ENCODE peak calls at places on chromosomes 12 and 14, in four cellular contexts. C, B, Q and K are unnamed samples.

GRCh38 chr12:113075137-113075683 is 18.7 kb downstream of the DTX1 start:
- DNase-seq in C (no peak), Q (no peak), B (no peak), K (no peak)

GRCh38 chr12:86254399-86255107 is 1.6 kb downstream of the MGAT4C start:
- DNase-seq in C (no peak), Q (no peak), B (no peak), K (no peak)

GRCh38 chr12:94813314-94813713 is 163.0 kb upstream of the TMCC3 start:
- DNase-seq in C (no peak), Q (no peak), B (peak; percentile 44), K (no peak)

GRCh38 chr12:47903927-47904646 is 707 bp downstream of the VDR start:
- DNase-seq in Q (peak; percentile 86), B (peak; percentile 48), C (peak; percentile 60), K (peak; percentile 85)

GRCh38 chr12:91778938-91779400 is 366.7 kb downstream of the BTG1 start:
- DNase-seq in Q (no peak), B (peak; percentile 90), C (peak; percentile 38), K (peak; percentile 98)

GRCh38 chr14:50762001-50762930 is 68.7 kb downstream of the NIN start:
- DNase-seq in Q (no peak), B (no peak), C (peak; percentile 57), K (no peak)

GRCh38 chr12:51590347-51591019 is 550 bp upstream of the SCN8A start:
- DNase-seq in Q (peak; percentile 51), B (peak; percentile 81), C (peak; percentile 70), K (peak; percentile 91)

GRCh38 chr14:26926585-26926984 is 328.8 kb upstream of the NOVA1 start:
- DNase-seq in B (no peak), C (no peak), Q (no peak), K (no peak)

GRCh38 chr14:65170318-65170717 is 68.0 kb upstream of the MAX start:
- DNase-seq in C (no peak), B (no peak), Q (no peak), K (no peak)

GRCh38 chr14:104934380-104934733 is 9.7 kb downstream of the PLD4 start:
- DNase-seq in Q (no peak), C (no peak), B (no peak), K (no peak)

GRCh38 chr12:111064982-111065381 is 144.6 kb upstream of the MYL2 start:
- DNase-seq in C (no peak), Q (peak; percentile 3), B (no peak), K (no peak)

GRCh38 chr12:14771651-14772137 is 31.6 kb downstream of the WBP11 start:
- DNase-seq in C (no peak), B (peak; percentile 33), Q (no peak), K (peak; percentile 57)

GRCh38 chr14:96100171-96101064 is 61.3 kb downstream of the C14orf132 start:
- DNase-seq in B (peak; percentile 79), C (peak; percentile 54), Q (peak; percentile 75), K (peak; percentile 82)

GRCh38 chr14:61452452-61452851 is 131.1 kb downstream of the PRKCH start:
- DNase-seq in C (peak; percentile 39), Q (no peak), B (no peak), K (no peak)

GRCh38 chr12:62895351-62895750 is 39.6 kb downstream of the PPM1H start:
- DNase-seq in Q (no peak), C (no peak), B (no peak), K (no peak)

GRCh38 chr14:92897922-92898599 is 24.9 kb upstream of the CHGA start:
- DNase-seq in Q (no peak), C (peak; percentile 28), B (no peak), K (no peak)

GRCh38 chr12:124359671-124360581 is 65.0 kb downstream of the RFLNA start:
- DNase-seq in C (no peak), B (no peak), Q (peak; percentile 91), K (no peak)

GRCh38 chr12:72197790-72198189 is 74.4 kb upstream of the TRHDE start:
- DNase-seq in B (no peak), C (no peak), Q (no peak), K (no peak)

GRCh38 chr12:120064054-120064940 is 52.3 kb downstream of the RAB35 start:
- DNase-seq in B (no peak), Q (no peak), C (no peak), K (no peak)

GRCh38 chr12:11668611-11669010 is 19.1 kb downstream of the ETV6 start:
- DNase-seq in B (no peak), Q (no peak), C (no peak), K (no peak)

GRCh38 chr12:130813436-130813835 is 25.6 kb downstream of the STX2 start:
- DNase-seq in Q (no peak), B (no peak), C (no peak), K (no peak)

GRCh38 chr12:115259968-115260806 is 576.2 kb upstream of the TBX3 start:
- DNase-seq in B (no peak), C (no peak), Q (no peak), K (no peak)

GRCh38 chr12:27870939-27871338 is 90.9 kb upstream of the MANSC4 start:
- DNase-seq in B (no peak), C (no peak), Q (no peak), K (peak; percentile 27)

GRCh38 chr14:106209745-106210144 is 683.4 kb downstream of the TMEM121 start:
- DNase-seq in Q (no peak), C (no peak), B (no peak), K (no peak)

GRCh38 chr12:67326637-67327036 is 57.5 kb downstream of the CAND1 start:
- DNase-seq in C (no peak), B (no peak), Q (no peak), K (no peak)

GRCh38 chr14:84927096-84927910 is 602.6 kb upstream of the FLRT2 start:
- DNase-seq in B (no peak), C (no peak), Q (no peak), K (no peak)

GRCh38 chr12:131061041-131061806 is 107.5 kb downstream of the ADGRD1 start:
- DNase-seq in B (peak; percentile 80), C (no peak), Q (peak; percentile 45), K (no peak)

GRCh38 chr14:101494826-101495225 is 66.5 kb upstream of the DIO3 start:
- DNase-seq in B (no peak), Q (no peak), C (no peak), K (no peak)

GRCh38 chr12:34257093-34257492 is 234.8 kb downstream of the ALG10 start:
- DNase-seq in C (no peak), B (no peak), Q (no peak), K (no peak)

GRCh38 chr12:104456417-104456949 is at the start of gene CHST11:
- DNase-seq in B (peak; percentile 92), Q (peak; percentile 95), C (peak; percentile 69), K (peak; percentile 68)

GRCh38 chr12:709631-710030 is 42.7 kb upstream of the WNK1 start:
- DNase-seq in Q (no peak), B (no peak), C (no peak), K (no peak)

GRCh38 chr12:123135688-123136087 is 15.2 kb downstream of the PITPNM2 start:
- DNase-seq in B (no peak), C (no peak), Q (no peak), K (no peak)

GRCh38 chr12:108821407-108822397 is 35.7 kb downstream of the SSH1 start:
- DNase-seq in Q (peak; percentile 57), B (no peak), C (no peak), K (no peak)

GRCh38 chr14:102728509-102728908 is 48.7 kb upstream of the TRAF3 start:
- DNase-seq in Q (no peak), B (no peak), C (no peak), K (no peak)

GRCh38 chr14:102819790-102820330 is 42.6 kb downstream of the TRAF3 start:
- DNase-seq in B (peak; percentile 21), Q (no peak), C (no peak), K (no peak)

GRCh38 chr12:7142057-7142644 is 12.0 kb downstream of the CLSTN3 start:
- DNase-seq in C (peak; percentile 43), B (peak; percentile 63), Q (peak; percentile 61), K (peak; percentile 12)

GRCh38 chr14:74614508-74615495 is 2.8 kb upstream of the LTBP2 start:
- DNase-seq in C (no peak), B (no peak), Q (no peak), K (no peak)

GRCh38 chr14:103561381-103562134 is 899 bp downstream of the BAG5 start:
- DNase-seq in Q (peak; percentile 59), C (peak; percentile 43), B (peak; percentile 76), K (peak; percentile 45)